ENCODE peak calls at places on chromosome 3, in seven cellular contexts. P, E, N, W, R, X and A are unnamed samples.

GRCh38 chr3:100516843-100517242 is 24.4 kb downstream of the TMEM45A start:
- DNase-seq in P (no peak), E (no peak), N (no peak), W (no peak), R (no peak), X (no peak), A (no peak)

GRCh38 chr3:150970665-150971327 is 1.7 kb downstream of the CLRN1 start:
- DNase-seq in P (no peak), E (no peak), N (no peak), W (peak), R (no peak), X (no peak), A (no peak)

GRCh38 chr3:186824430-186825139 is 17.9 kb upstream of the ADIPOQ start:
- DNase-seq in P (no peak), E (no peak), N (no peak), W (no peak), R (no peak), X (no peak), A (no peak)

GRCh38 chr3:49787182-49787464 is 781 bp upstream of the IP6K1 start:
- DNase-seq in P (no peak), E (no peak), N (no peak), W (no peak), R (no peak), X (no peak), A (no peak)

GRCh38 chr3:68234118-68234780 is 579.8 kb upstream of the SUCLG2 start:
- DNase-seq in P (no peak), E (no peak), N (no peak), W (no peak), R (no peak), X (no peak), A (no peak)

GRCh38 chr3:52704611-52705437 is 767 bp downstream of the GLT8D1 start:
- DNase-seq in P (no peak), E (no peak), N (no peak), W (peak), R (peak), X (peak), A (peak)

GRCh38 chr3:129651316-129652202 is 45.1 kb upstream of the PLXND1 start:
- DNase-seq in P (no peak), E (no peak), N (no peak), W (peak), R (no peak), X (peak), A (no peak)

GRCh38 chr3:14783480-14784086 is 35.2 kb upstream of the FGD5 start:
- DNase-seq in P (no peak), E (no peak), N (no peak), W (no peak), R (no peak), X (no peak), A (no peak)

GRCh38 chr3:10509325-10509724 is 3.9 kb upstream of the ATP2B2 start:
- DNase-seq in P (no peak), E (no peak), N (no peak), W (no peak), R (no peak), X (no peak), A (no peak)
- H3K27ac ChIP-seq in P (no peak), E (no peak), N (no peak), W (no peak), R (no peak), X (no peak), A (no peak)

GRCh38 chr3:181613813-181614212 is 97.9 kb upstream of the SOX2 start:
- DNase-seq in P (no peak), E (no peak), N (no peak), W (no peak), R (no peak), X (no peak), A (no peak)
- TF ChIP-seq POLR2A in P (no peak), E (no peak), N (no peak), W (no peak), R (no peak), X (no peak), A (no peak)

GRCh38 chr3:153163349-153164008 is 1.5 kb downstream of the RAP2B start:
- DNase-seq in P (no peak), E (no peak), N (no peak), W (no peak), R (peak), X (no peak), A (no peak)
- H3K27ac ChIP-seq in P (peak), E (peak), N (peak), W (peak), R (peak), X (peak), A (peak)

DNA sequence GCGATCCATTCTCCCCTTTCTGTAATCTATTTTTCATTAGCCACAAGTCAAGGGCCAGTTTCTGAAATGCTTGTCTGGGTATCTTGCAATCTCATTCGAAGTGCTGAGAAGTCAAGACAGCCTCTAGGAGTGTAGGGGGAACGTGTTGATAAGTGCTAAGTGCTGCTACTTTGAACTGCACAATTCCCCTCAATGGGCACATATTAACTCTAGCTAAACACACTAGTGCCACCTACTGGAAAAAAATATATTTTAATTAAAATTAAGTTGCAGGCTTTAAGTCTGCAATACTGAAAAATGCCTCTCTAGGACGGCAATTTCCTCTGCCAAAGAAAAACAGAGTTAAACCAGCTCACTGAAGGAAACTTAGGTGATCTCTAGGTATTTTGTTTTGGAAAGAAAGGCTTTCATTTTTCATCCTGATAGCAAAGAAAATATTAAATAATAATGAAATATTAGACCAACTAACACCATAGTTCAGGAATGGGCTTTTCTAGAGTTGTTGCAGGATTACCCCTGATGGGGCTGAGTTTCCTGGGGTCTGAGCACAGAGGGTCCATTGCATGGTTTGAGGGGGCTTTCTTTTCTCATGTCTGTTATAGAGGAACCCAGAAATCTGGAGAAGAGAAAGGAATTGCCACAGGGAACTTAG is 181.9 kb upstream of the KBTBD8 start:
- DNase-seq in P (no peak), E (no peak), N (no peak), W (no peak), R (peak), X (no peak), A (peak)
- TF ChIP-seq POLR2A in P (no peak), E (no peak), N (no peak), W (no peak), R (no peak), X (no peak), A (no peak)

GRCh38 chr3:147397155-147397888 is 9.0 kb downstream of the ZIC4 start:
- DNase-seq in P (no peak), E (no peak), N (no peak), W (no peak), R (no peak), X (no peak), A (no peak)

GRCh38 chr3:147398841-147399534 is 7.4 kb downstream of the ZIC4 start:
- DNase-seq in P (no peak), E (no peak), N (no peak), W (no peak), R (no peak), X (no peak), A (no peak)

GRCh38 chr3:147395975-147396708 is 10.2 kb downstream of the ZIC4 start:
- DNase-seq in P (no peak), E (no peak), N (no peak), W (no peak), R (no peak), X (no peak), A (no peak)

GRCh38 chr3:147397911-147398809 is 8.2 kb downstream of the ZIC4 start:
- DNase-seq in P (no peak), E (no peak), N (no peak), W (no peak), R (no peak), X (no peak), A (peak)

GRCh38 chr3:147396709-147397046 is 9.7 kb downstream of the ZIC4 start:
- DNase-seq in P (no peak), E (no peak), N (no peak), W (no peak), R (no peak), X (no peak), A (peak)
- H3K27ac ChIP-seq in P (no peak), E (no peak), N (no peak), W (no peak), R (no peak), X (no peak), A (no peak)

DNA sequence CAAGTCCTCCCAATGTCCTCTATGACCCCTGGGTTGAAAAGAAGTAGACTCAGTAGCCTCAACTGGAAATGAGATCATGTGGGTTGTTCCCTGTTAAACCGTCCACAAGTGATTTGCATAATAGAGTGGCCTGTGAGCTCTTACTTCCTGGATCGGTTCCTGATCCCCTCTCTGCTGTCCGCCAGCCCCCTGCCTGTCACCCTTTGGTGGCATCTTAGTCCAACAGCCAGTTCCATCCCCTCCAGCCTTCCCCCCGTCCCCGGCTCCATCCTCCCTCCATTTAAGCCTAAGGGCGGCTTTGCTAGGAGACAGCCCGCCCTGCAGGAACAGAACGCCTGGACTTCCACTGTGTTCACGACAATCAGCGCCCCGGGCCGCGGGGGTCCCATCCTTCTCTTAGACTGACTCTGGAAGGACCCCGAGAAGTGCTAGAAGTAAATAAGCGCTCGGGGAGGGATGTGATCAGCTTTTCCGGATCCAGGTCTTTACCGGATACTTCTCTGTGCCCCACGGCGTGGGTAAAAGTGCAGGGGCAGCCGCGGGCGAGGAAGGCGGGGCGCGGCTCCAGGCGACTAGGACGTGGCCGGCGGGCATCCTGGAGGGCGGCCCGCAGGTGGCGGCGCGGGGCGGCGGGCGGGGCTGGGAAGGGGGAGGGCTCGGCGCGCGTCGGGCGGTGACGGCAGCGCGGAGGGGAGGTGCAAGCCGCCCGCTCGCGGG is 51.2 kb upstream of the ULK4 start:
- DNase-seq in P (peak), E (peak), N (peak), W (peak), R (peak), X (peak), A (peak)
- TF ChIP-seq POLR2A in P (peak), E (no peak), N (peak), W (peak), R (peak), X (no peak), A (no peak)

GRCh38 chr3:169170456-169170855 is 493.1 kb downstream of the MECOM start:
- DNase-seq in P (no peak), E (no peak), N (no peak), W (no peak), R (no peak), X (no peak), A (no peak)

GRCh38 chr3:169161011-169161410 is 502.5 kb downstream of the MECOM start:
- DNase-seq in P (no peak), E (no peak), N (no peak), W (no peak), R (no peak), X (no peak), A (no peak)

GRCh38 chr3:169162107-169162506 is 501.4 kb downstream of the MECOM start:
- DNase-seq in P (no peak), E (no peak), N (no peak), W (no peak), R (no peak), X (no peak), A (no peak)

GRCh38 chr3:169169340-169169963 is 494.1 kb downstream of the MECOM start:
- DNase-seq in P (no peak), E (no peak), N (no peak), W (no peak), R (no peak), X (no peak), A (no peak)

DNA sequence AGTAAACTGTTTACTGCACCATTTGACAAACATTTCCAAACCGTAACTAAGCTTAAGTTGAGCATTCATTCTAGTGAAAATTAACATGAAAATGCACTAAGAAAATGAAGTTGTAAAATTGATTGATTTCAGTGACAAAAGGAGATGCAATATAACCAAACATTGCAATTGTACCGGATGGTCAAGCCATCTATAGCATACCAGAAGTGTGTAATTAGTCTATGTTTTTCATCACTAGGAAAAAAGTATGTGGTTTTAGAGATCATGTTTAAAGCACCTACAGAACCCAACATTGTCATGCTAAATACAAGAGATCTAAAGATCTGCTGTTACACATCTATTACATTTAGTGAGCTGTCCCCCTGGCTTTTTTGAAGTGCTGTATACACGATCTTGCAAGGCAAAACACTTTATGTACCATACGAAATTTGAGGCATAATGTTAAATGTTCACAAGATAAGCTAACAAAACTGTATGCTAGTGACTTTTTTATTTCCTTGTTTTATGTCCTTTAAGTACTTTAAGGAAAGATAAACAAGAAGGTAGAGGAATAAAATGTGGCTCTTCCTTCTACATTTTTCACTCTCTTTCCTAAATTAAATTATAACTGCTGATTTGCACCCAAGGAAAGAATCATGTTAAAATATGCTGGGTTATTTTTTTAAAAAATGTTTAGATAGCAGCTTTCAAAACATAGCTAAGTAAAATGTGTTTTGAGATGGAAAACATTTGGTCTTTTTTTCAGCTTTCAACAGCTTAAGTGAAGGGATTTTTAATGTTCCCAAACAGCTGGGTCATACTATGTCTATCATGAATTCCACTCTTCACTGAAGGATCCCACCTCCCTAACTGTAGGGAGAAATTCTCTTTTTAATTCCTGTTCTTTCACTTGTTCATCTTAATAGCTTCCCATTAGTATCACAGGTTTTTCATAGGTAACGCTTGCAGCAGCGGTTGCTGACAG is 498.0 kb downstream of the MECOM start:
- DNase-seq in P (no peak), E (no peak), N (no peak), W (no peak), R (no peak), X (no peak), A (no peak)
- H3K27ac ChIP-seq in P (no peak), E (no peak), N (no peak), W (no peak), R (no peak), X (no peak), A (no peak)